ENCODE peak calls at places on chromosomes 7 and 10, in six cellular contexts. One of them, this sample, is unnamed.
A peak's percentile ranks its signal among the peaks of the same experiment; 100 is the strongest.

GRCh38 chr10:132631348-132631735 is 93.8 kb downstream of the INPP5A start:
- DNase-seq in transverse colon: peak; percentile 45
- DNase-seq in heart right ventricle: peak; percentile 77
- DNase-seq in lung: no peak
- DNase-seq in mammary epithelial cell: no peak
- DNase-seq in psoas muscle: peak; percentile 87
- DNase-seq in this sample: no peak

GRCh38 chr10:90751107-90751997 is 106.5 kb downstream of the HTR7 start:
- DNase-seq in transverse colon: peak; percentile 27
- DNase-seq in heart right ventricle: no peak
- DNase-seq in lung: no peak
- DNase-seq in mammary epithelial cell: peak; percentile 46
- DNase-seq in psoas muscle: no peak
- DNase-seq in this sample: peak; percentile 50

GRCh38 chr7:94222516-94222915 is 172.2 kb upstream of the COL1A2 start:
- DNase-seq in transverse colon: no peak
- DNase-seq in heart right ventricle: no peak
- DNase-seq in lung: no peak
- DNase-seq in mammary epithelial cell: no peak
- DNase-seq in psoas muscle: no peak
- DNase-seq in this sample: no peak

GRCh38 chr7:150405584-150406310 is 26.6 kb downstream of the ZNF775 start:
- DNase-seq in transverse colon: peak; percentile 51
- DNase-seq in heart right ventricle: peak; percentile 54
- DNase-seq in lung: no peak
- DNase-seq in mammary epithelial cell: no peak
- DNase-seq in psoas muscle: no peak
- DNase-seq in this sample: no peak

GRCh38 chr10:80168111-80168511 is 35.6 kb downstream of the PLAC9 start:
- DNase-seq in transverse colon: no peak
- DNase-seq in heart right ventricle: no peak
- DNase-seq in lung: no peak
- DNase-seq in mammary epithelial cell: no peak
- DNase-seq in psoas muscle: peak; percentile 80
- DNase-seq in this sample: no peak

GRCh38 chr10:133359554-133359971 is 1.7 kb upstream of the FUOM start:
- DNase-seq in transverse colon: peak; percentile 82
- DNase-seq in heart right ventricle: no peak
- DNase-seq in lung: no peak
- DNase-seq in mammary epithelial cell: peak; percentile 28
- DNase-seq in psoas muscle: peak; percentile 28
- DNase-seq in this sample: no peak

GRCh38 chr7:20559883-20560282 is 55.6 kb upstream of the ABCB5 start:
- DNase-seq in transverse colon: no peak
- DNase-seq in heart right ventricle: no peak
- DNase-seq in lung: no peak
- DNase-seq in mammary epithelial cell: no peak
- DNase-seq in psoas muscle: no peak
- DNase-seq in this sample: no peak

GRCh38 chr10:75197906-75198305 is 12.7 kb upstream of the VDAC2 start:
- DNase-seq in transverse colon: no peak
- DNase-seq in heart right ventricle: no peak
- DNase-seq in lung: no peak
- DNase-seq in mammary epithelial cell: no peak
- DNase-seq in psoas muscle: no peak
- DNase-seq in this sample: no peak

GRCh38 chr7:31767686-31768358 is 80.8 kb downstream of the PPP1R17 start:
- DNase-seq in transverse colon: no peak
- DNase-seq in heart right ventricle: no peak
- DNase-seq in lung: no peak
- DNase-seq in mammary epithelial cell: no peak
- DNase-seq in psoas muscle: no peak
- DNase-seq in this sample: no peak

GRCh38 chr10:95374597-95375209 is 83.9 kb upstream of the PDLIM1 start:
- DNase-seq in transverse colon: peak; percentile 82
- DNase-seq in heart right ventricle: peak; percentile 69
- DNase-seq in lung: peak; percentile 81
- DNase-seq in mammary epithelial cell: peak; percentile 68
- DNase-seq in psoas muscle: peak; percentile 82
- DNase-seq in this sample: peak; percentile 71

GRCh38 chr10:43390791-43391190 is 18.2 kb downstream of the HNRNPF start:
- DNase-seq in transverse colon: no peak
- DNase-seq in heart right ventricle: no peak
- DNase-seq in lung: no peak
- DNase-seq in mammary epithelial cell: peak; percentile 28
- DNase-seq in psoas muscle: no peak
- DNase-seq in this sample: peak; percentile 28
- TF ChIP-seq CTCF in transverse colon: peak; percentile 34
- TF ChIP-seq CTCF in heart right ventricle: peak; percentile 59
- TF ChIP-seq CTCF in lung: no peak
- TF ChIP-seq CTCF in mammary epithelial cell: peak; percentile 62
- TF ChIP-seq CTCF in psoas muscle: peak; percentile 41
- TF ChIP-seq CTCF in this sample: peak; percentile 61

GRCh38 chr7:100888529-100888987 is 957 bp downstream of the UFSP1 start:
- DNase-seq in transverse colon: no peak
- DNase-seq in heart right ventricle: no peak
- DNase-seq in lung: no peak
- DNase-seq in mammary epithelial cell: no peak
- DNase-seq in psoas muscle: no peak
- DNase-seq in this sample: no peak

GRCh38 chr7:100887186-100887954 is 2.1 kb downstream of the UFSP1 start:
- DNase-seq in transverse colon: peak; percentile 77
- DNase-seq in heart right ventricle: no peak
- DNase-seq in lung: no peak
- DNase-seq in mammary epithelial cell: no peak
- DNase-seq in psoas muscle: no peak
- DNase-seq in this sample: no peak

GRCh38 chr7:100886936-100887185 is 2.7 kb downstream of the UFSP1 start:
- DNase-seq in transverse colon: no peak
- DNase-seq in heart right ventricle: no peak
- DNase-seq in lung: no peak
- DNase-seq in mammary epithelial cell: no peak
- DNase-seq in psoas muscle: no peak
- DNase-seq in this sample: no peak

GRCh38 chr7:100888988-100889760 is at the start of gene UFSP1:
- DNase-seq in transverse colon: no peak
- DNase-seq in heart right ventricle: no peak
- DNase-seq in lung: no peak
- DNase-seq in mammary epithelial cell: no peak
- DNase-seq in psoas muscle: no peak
- DNase-seq in this sample: no peak

GRCh38 chr7:100887955-100888481 is 1.5 kb downstream of the UFSP1 start:
- DNase-seq in transverse colon: no peak
- DNase-seq in heart right ventricle: no peak
- DNase-seq in lung: no peak
- DNase-seq in mammary epithelial cell: no peak
- DNase-seq in psoas muscle: no peak
- DNase-seq in this sample: no peak
- H3K4me3 ChIP-seq in transverse colon: no peak overlapping the region
- H3K4me3 ChIP-seq in heart right ventricle: no peak overlapping the region
- H3K4me3 ChIP-seq in lung: no peak overlapping the region
- H3K4me3 ChIP-seq in mammary epithelial cell: peak overlapping the region; percentile 81
- H3K4me3 ChIP-seq in psoas muscle: peak overlapping the region; percentile 77
- H3K4me3 ChIP-seq in this sample: no peak overlapping the region

GRCh38 chr7:123070702-123071286 is 75.3 kb upstream of the TAS2R16 start:
- DNase-seq in transverse colon: no peak
- DNase-seq in heart right ventricle: no peak
- DNase-seq in lung: no peak
- DNase-seq in mammary epithelial cell: no peak
- DNase-seq in psoas muscle: no peak
- DNase-seq in this sample: peak; percentile 19
- TF ChIP-seq CTCF in transverse colon: peak; percentile 8
- TF ChIP-seq CTCF in heart right ventricle: no peak
- TF ChIP-seq CTCF in lung: no peak
- TF ChIP-seq CTCF in mammary epithelial cell: peak; percentile 56
- TF ChIP-seq CTCF in psoas muscle: no peak
- TF ChIP-seq CTCF in this sample: peak; percentile 41

GRCh38 chr7:5695037-5695708 is 86.3 kb downstream of the RNF216 start:
- DNase-seq in transverse colon: peak; percentile 53
- DNase-seq in heart right ventricle: peak; percentile 50
- DNase-seq in lung: no peak
- DNase-seq in mammary epithelial cell: peak; percentile 69
- DNase-seq in psoas muscle: peak; percentile 63
- DNase-seq in this sample: peak; percentile 95
- H3K4me3 ChIP-seq in transverse colon: no peak overlapping the region
- H3K4me3 ChIP-seq in heart right ventricle: no peak overlapping the region
- H3K4me3 ChIP-seq in lung: no peak overlapping the region
- H3K4me3 ChIP-seq in mammary epithelial cell: no peak overlapping the region
- H3K4me3 ChIP-seq in psoas muscle: peak overlapping the region; percentile 47
- H3K4me3 ChIP-seq in this sample: peak overlapping the region; percentile 14

GRCh38 chr7:76330673-76331072 is 28.1 kb downstream of the YWHAG start:
- DNase-seq in transverse colon: no peak
- DNase-seq in heart right ventricle: no peak
- DNase-seq in lung: no peak
- DNase-seq in mammary epithelial cell: no peak
- DNase-seq in psoas muscle: no peak
- DNase-seq in this sample: no peak
- TF ChIP-seq CTCF in transverse colon: no peak
- TF ChIP-seq CTCF in heart right ventricle: no peak
- TF ChIP-seq CTCF in lung: no peak
- TF ChIP-seq CTCF in mammary epithelial cell: no peak
- TF ChIP-seq CTCF in psoas muscle: no peak
- TF ChIP-seq CTCF in this sample: no peak

GRCh38 chr10:11898372-11899066 is 75.4 kb downstream of the PROSER2 start:
- DNase-seq in transverse colon: no peak
- DNase-seq in heart right ventricle: no peak
- DNase-seq in lung: peak; percentile 82
- DNase-seq in mammary epithelial cell: peak; percentile 85
- DNase-seq in psoas muscle: no peak
- DNase-seq in this sample: peak; percentile 11
- H3K4me3 ChIP-seq in transverse colon: no peak overlapping the region
- H3K4me3 ChIP-seq in heart right ventricle: no peak overlapping the region
- H3K4me3 ChIP-seq in lung: no peak overlapping the region
- H3K4me3 ChIP-seq in mammary epithelial cell: no peak overlapping the region
- H3K4me3 ChIP-seq in psoas muscle: no peak overlapping the region
- H3K4me3 ChIP-seq in this sample: no peak overlapping the region

DNA sequence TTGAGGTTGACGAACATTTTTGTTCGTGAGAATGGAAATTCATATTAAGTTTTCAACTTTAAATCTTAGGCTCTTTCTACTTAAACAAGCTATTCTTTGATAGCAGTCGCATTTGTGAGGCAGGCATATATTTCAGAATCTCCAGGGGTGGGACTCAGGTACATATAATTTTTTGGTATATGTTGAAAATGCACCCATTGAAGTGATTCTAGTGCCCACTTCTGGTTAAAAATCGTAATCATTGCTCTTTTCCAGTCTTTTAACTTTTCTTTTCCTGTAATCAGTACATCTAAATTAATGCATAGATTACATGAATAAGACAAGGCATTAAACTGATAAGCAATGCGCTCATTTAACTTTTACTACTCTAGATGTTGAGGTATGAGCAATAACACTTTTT is 67.8 kb downstream of the ZNRF2 start:
- DNase-seq in transverse colon: no peak
- DNase-seq in heart right ventricle: no peak
- DNase-seq in lung: no peak
- DNase-seq in mammary epithelial cell: no peak
- DNase-seq in psoas muscle: no peak
- DNase-seq in this sample: no peak
- TF ChIP-seq CTCF in transverse colon: no peak
- TF ChIP-seq CTCF in heart right ventricle: no peak
- TF ChIP-seq CTCF in lung: no peak
- TF ChIP-seq CTCF in mammary epithelial cell: peak; percentile 27
- TF ChIP-seq CTCF in psoas muscle: no peak
- TF ChIP-seq CTCF in this sample: no peak

DNA sequence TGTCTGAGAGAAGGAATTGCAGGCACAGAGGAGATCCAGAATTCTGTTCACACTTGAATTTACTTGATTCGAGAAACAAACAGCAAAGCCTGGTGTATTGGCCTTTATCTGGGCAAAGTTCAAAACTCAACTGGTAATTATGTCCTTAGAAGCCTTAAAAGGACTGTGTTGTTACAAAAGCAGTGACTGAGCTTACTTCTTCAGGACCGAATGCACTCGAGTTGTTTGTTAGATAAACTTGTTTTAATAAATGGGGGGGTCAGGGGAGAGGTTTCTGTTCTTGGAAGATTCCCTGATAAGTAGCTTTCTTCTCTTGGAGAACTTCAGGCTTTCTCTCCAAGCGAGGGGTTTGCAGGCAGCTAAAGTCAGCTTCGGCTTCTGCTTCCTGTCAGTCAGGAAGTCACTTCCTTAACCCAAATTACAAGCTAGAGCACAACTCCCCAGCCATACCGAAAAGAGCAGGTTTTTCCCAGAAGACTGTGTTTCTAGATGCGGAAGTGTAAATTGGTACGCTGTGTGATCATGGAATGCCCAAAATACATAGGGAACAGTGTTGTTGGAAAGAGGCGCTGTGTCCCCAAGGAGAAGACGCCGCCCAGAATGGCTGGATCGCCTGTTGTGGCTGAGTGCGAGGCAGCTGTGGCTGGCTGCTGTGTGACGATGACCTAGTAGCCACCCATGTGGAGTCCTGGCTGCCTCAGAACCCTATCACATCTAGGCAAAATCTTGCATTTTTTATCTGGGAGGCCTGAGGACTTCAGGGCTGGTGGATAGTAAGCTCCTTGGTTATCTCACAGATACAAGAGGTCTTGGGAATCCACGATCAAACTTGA is 110.4 kb downstream of the TCF7L2 start:
- DNase-seq in transverse colon: peak; percentile 44
- DNase-seq in heart right ventricle: peak; percentile 64
- DNase-seq in lung: no peak
- DNase-seq in mammary epithelial cell: no peak
- DNase-seq in psoas muscle: peak; percentile 74
- DNase-seq in this sample: no peak
- H3K4me3 ChIP-seq in transverse colon: no peak overlapping the region
- H3K4me3 ChIP-seq in heart right ventricle: no peak overlapping the region
- H3K4me3 ChIP-seq in lung: no peak overlapping the region
- H3K4me3 ChIP-seq in mammary epithelial cell: no peak overlapping the region
- H3K4me3 ChIP-seq in psoas muscle: peak overlapping the region; percentile 49
- H3K4me3 ChIP-seq in this sample: no peak overlapping the region

This sample was measured in astrocyte of the spinal cord.